ENCODE peak calls at places on chromosomes 16 and 17, in four cellular contexts. N is body of pancreas, F is stomach, K is sigmoid colon. Y is an unnamed sample. For H3K4me1, the result is how much of the 10 kb centered on the place peaks cover.

GRCh38 chr17:43818966-43819365 is 14.0 kb downstream of the MPP3 start:
- DNase-seq in K (peak), F (no peak), N (no peak), Y (no peak)

GRCh38 chr16:3058173-3059030 is 7.0 kb upstream of the IL32 start:
- DNase-seq in F (peak), N (peak), K (peak), Y (peak)

GRCh38 chr16:27291722-27292240 is 22.0 kb upstream of the IL4R start:
- DNase-seq in N (no peak), F (no peak), K (no peak), Y (no peak)

GRCh38 chr17:44137891-44138709 is 3.6 kb upstream of the HROB start:
- DNase-seq in F (peak), N (peak), K (peak), Y (peak)

GRCh38 chr17:46878055-46878454 is 26.7 kb downstream of the WNT9B start:
- DNase-seq in N (peak), F (no peak), K (peak), Y (no peak)

GRCh38 chr17:63309021-63309420 is 137.1 kb downstream of the CYB561 start:
- DNase-seq in N (no peak), K (no peak), F (no peak), Y (no peak)

GRCh38 chr17:47705536-47706481 is 11.8 kb downstream of the TBKBP1 start:
- DNase-seq in F (no peak), K (peak), N (no peak), Y (no peak)

GRCh38 chr16:4604401-4604800 is 10.3 kb downstream of the UBALD1 start:
- DNase-seq in N (no peak), F (no peak), K (no peak), Y (no peak)

GRCh38 chr17:83133302-83134121 is 54.1 kb downstream of the METRNL start:
- DNase-seq in F (no peak), K (peak), N (no peak), Y (peak)

GRCh38 chr17:16939606-16940115 is 32.3 kb downstream of the TNFRSF13B start:
- DNase-seq in F (peak), K (peak), N (no peak), Y (no peak)

GRCh38 chr17:48376926-48377325 is 53.1 kb downstream of the SKAP1 start:
- DNase-seq in F (no peak), K (no peak), N (no peak), Y (no peak)

GRCh38 chr17:8741771-8742170 is 2.9 kb downstream of the CCDC42 start:
- DNase-seq in K (peak), F (no peak), N (no peak), Y (no peak)

GRCh38 chr17:38742431-38743308 is 5.5 kb downstream of the PCGF2 start:
- DNase-seq in F (no peak), K (peak), N (peak), Y (peak)

GRCh38 chr17:67891481-67892119 is 66.3 kb downstream of the BPTF start:
- DNase-seq in K (no peak), N (peak), F (no peak), Y (no peak)

GRCh38 chr16:14106961-14107360 is 35.8 kb downstream of the MRTFB start:
- DNase-seq in N (no peak), F (no peak), K (no peak), Y (no peak)

GRCh38 chr17:50443492-50444051 is 17.6 kb downstream of the ACSF2 start:
- DNase-seq in F (no peak), K (no peak), N (no peak), Y (no peak)

GRCh38 chr17:48478224-48479013 is 48.4 kb upstream of the SKAP1 start:
- DNase-seq in F (no peak), K (no peak), N (no peak), Y (no peak)

GRCh38 chr16:68644715-68645493 is at the start of gene CDH3:
- DNase-seq in F (peak), K (no peak), N (peak), Y (no peak)

DNA sequence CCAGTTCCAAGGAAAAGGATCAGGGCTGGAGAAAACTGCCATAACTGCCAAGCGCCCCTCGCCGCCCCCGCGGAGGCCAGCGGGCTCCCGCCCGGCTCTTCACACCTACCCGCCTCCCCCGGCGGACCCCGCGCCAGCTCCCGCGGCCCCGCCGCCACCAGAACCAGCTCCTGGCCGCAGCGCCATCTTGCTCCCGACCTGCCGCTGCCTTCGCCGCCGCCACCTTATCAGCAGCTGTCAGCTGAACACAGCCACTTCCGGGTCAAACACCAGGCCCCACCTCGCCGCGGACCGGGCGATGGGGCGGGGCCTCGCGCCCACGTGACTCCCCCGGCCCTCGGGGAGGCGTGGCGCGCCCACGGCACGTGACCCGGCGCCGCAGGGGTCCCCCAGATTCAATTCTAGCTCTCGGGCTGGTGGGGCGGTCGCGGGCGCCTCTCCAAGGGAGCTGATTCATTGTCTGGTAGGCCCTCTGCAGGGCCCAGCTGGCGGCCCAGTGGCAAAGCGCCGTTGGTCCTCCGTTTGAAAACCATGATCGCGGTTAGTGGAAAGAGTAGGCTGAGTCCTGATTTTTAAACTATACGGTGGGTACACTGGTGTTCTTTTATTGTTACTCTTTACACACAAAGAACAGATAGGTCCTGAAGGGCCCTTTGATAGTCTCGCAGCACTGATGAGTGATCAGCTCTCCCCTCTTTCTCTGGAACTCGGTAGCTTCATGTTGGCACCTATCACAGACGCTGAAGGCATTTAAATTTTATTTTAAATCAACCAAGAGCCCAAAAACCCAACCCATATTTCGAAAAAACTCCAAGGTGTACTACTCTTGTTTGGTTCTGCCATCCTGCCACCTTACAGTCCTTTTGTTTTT is at the start of gene SYNRG:
- DNase-seq in K (peak), F (peak), N (peak), Y (peak)
- TF ChIP-seq POLR2A in K (peak), F (no peak), N (peak), Y (peak)

GRCh38 chr16:49932943-49933342 is 77.0 kb upstream of the ZNF423 start:
- DNase-seq in F (no peak), N (no peak), K (peak), Y (no peak)
- H3K4me3 ChIP-seq in F (no peak), N (no peak), K (no peak), Y (no peak)

DNA sequence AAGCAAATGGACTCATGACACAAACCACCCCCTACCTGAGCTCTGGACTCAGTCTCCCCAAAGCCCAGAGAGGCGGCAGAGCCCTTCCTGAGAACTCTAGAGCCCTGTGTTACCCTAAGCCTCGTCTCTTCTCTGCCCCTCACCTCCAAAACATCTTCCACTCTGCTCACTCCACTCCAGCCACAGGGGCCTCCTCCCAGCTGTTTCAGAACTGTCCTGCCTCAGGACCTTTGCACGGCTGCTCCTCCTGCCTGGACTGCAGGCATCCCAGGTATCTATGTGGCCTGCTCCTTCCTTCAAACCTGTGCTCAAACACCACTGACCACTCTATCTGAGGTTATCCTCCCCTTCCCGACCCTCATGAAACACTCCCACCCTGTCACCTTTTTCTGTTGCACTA is 12.9 kb upstream of the LITAF start:
- DNase-seq in F (no peak), N (no peak), K (no peak), Y (no peak)
- H3K4me1 ChIP-seq in F (under half), N (under half), K (under half), Y (under half)

DNA sequence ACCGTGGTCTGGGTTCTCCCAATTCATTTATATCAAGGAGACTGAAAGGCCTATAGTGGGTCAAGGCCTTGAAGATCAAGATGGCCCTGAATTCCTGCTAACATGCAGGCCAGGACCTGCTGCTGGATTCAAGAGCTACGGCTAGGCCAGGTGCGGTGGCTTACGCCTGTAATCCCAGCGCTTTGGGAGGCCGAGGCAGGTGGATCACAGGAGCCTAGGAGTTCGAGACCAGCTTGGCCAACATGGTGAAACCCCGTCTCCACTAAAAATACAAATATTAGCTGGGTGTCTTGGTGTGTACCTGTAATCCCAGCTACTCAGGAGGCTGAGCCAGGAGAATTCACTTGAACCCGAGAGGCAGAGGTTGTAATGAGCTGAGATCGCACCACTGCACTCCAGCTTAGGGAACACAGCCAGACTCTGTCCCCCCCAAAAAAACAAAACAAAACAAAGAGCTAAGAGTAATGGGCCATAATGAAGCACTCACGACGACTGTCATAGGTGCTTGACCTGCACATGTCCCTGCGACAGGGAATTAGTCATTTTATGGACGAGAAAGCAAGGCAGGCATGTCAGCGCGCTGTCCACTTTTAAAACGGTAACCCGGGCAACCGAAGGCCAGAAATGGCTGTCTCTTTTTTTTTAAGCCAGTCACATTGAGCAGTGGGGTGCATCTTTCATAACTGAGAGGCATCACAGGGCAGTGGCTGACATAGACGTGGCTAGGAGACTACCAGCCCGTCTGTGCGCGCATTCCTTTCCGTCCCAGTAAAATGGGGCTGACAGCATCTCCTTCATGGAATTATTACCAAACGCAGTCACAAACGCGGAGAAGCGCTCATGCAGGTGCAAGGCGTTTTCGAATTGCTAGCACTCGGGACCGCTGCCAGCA is 1.0 kb upstream of the FBRS start:
- DNase-seq in N (no peak), K (no peak), F (no peak), Y (no peak)
- TF ChIP-seq POLR2A in N (no peak), K (no peak), F (no peak), Y (no peak)

GRCh38 chr16:31134091-31134571 is 1.4 kb downstream of the PRSS8 start:
- DNase-seq in N (peak), F (no peak), K (no peak), Y (no peak)
- H3K4me3 ChIP-seq in N (peak), F (peak), K (no peak), Y (no peak)

GRCh38 chr16:57030346-57030902 is 41.1 kb downstream of the NLRC5 start:
- DNase-seq in F (no peak), N (no peak), K (no peak), Y (no peak)
- H3K4me1 ChIP-seq in F (under half), N (under half), K (under half), Y (under half)

GRCh38 chr17:74532115-74532514 is 840 bp upstream of the CD300LB start:
- DNase-seq in K (peak), F (peak), N (peak), Y (peak)
- TF ChIP-seq POLR2A in K (no peak), F (no peak), N (no peak), Y (peak)

GRCh38 chr17:6831662-6832263 is at the start of gene TEKT1:
- DNase-seq in N (peak), F (peak), K (peak), Y (peak)
- H3K4me3 ChIP-seq in N (no peak), F (peak), K (peak), Y (peak)

Y was measured in Peyer's patch.